ENCODE peak calls at places on chromosomes 2 and 18, in five cellular contexts. X is OCI-LY7; G is colonic mucosa; B is CD4-positive, alpha-beta memory T cell; N is brain microvascular endothelial cell. P is an unnamed sample.
A peak's percentile ranks its signal among the peaks of the same experiment; 100 is the strongest.

GRCh38 chr2:190649798-190650390 is 1.0 kb downstream of the NAB1 start:
- DNase-seq in G (peak; percentile 31), N (no peak), X (peak; percentile 18), B (no peak), P (no peak)

GRCh38 chr2:47043142-47043890 is 111.8 kb downstream of the STPG4 start:
- DNase-seq in N (peak; percentile 94), X (no peak), B (no peak), G (no peak), P (peak; percentile 66)

GRCh38 chr2:130261970-130262760 is 63.9 kb upstream of the TUBA3E start:
- DNase-seq in B (no peak), G (no peak), N (no peak), X (no peak), P (no peak)

GRCh38 chr18:54774971-54775665 is 53.2 kb upstream of the RAB27B start:
- DNase-seq in B (no peak), X (no peak), N (no peak), G (no peak), P (no peak)

GRCh38 chr18:75408554-75409506 is 18.7 kb downstream of the SMIM21 start:
- DNase-seq in X (no peak), N (peak; percentile 97), G (no peak), B (no peak), P (peak; percentile 92)

GRCh38 chr2:57330447-57330846 is 716.2 kb upstream of the VRK2 start:
- DNase-seq in B (no peak), N (no peak), X (no peak), G (no peak), P (no peak)

GRCh38 chr2:205769494-205769848 is 87.2 kb downstream of the NRP2 start:
- DNase-seq in B (no peak), G (no peak), X (no peak), N (peak; percentile 69), P (no peak)

GRCh38 chr2:11863513-11864328 is 117.3 kb downstream of the LPIN1 start:
- DNase-seq in N (peak; percentile 88), B (peak; percentile 67), G (peak; percentile 68), X (peak; percentile 74), P (peak; percentile 54)

GRCh38 chr2:117785740-117786139 is 28.8 kb upstream of the DDX18 start:
- DNase-seq in N (peak; percentile 58), X (peak; percentile 73), G (peak; percentile 41), B (peak; percentile 37), P (no peak)

GRCh38 chr2:9139491-9140443 is 66.8 kb upstream of the ASAP2 start:
- DNase-seq in G (peak; percentile 92), X (peak; percentile 64), B (no peak), N (peak; percentile 59), P (no peak)

GRCh38 chr2:209425082-209426071 is 1.5 kb downstream of the MAP2 start:
- DNase-seq in N (peak; percentile 44), X (no peak), G (no peak), B (no peak), P (no peak)

GRCh38 chr2:199055336-199055735 is 402.4 kb downstream of the SATB2 start:
- DNase-seq in N (no peak), X (no peak), B (no peak), G (no peak), P (no peak)

GRCh38 chr2:28360742-28361293 is 31.8 kb upstream of the FOSL2 start:
- DNase-seq in B (no peak), X (no peak), G (no peak), N (peak; percentile 74), P (no peak)

GRCh38 chr2:217901826-217902225 is 101.0 kb downstream of the TNS1 start:
- DNase-seq in B (no peak), N (peak; percentile 48), X (no peak), G (no peak), P (no peak)

GRCh38 chr2:241507430-241508239 is 749 bp downstream of the STK25 start:
- DNase-seq in X (peak; percentile 36), N (no peak), B (peak; percentile 50), G (no peak), P (no peak)

GRCh38 chr2:54341656-54342055 is 85.6 kb upstream of the TSPYL6 start:
- DNase-seq in B (no peak), G (no peak), N (no peak), X (peak; percentile 26), P (no peak)

GRCh38 chr2:54336136-54336976 is 80.3 kb upstream of the TSPYL6 start:
- DNase-seq in G (no peak), B (no peak), X (no peak), N (peak; percentile 36), P (peak; percentile 96)

GRCh38 chr2:54331095-54331835 is 75.2 kb upstream of the TSPYL6 start:
- DNase-seq in B (no peak), G (no peak), N (no peak), X (peak; percentile 45), P (no peak)

GRCh38 chr2:54332386-54332785 is 76.4 kb upstream of the TSPYL6 start:
- DNase-seq in G (no peak), X (no peak), N (no peak), B (no peak), P (no peak)

DNA sequence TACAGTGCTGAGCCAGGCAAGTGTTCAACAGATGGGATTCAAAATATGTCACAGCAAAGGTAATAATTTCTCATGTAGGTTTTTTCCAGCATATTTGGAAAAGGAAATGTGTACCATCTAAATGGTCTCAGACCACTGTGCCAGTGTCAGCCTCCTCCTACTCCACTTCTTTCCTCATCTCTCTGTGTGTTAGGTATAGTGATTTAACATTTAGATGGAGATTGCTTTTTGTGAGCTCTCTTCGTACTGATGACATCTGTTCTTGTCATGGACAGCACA is 80.9 kb upstream of the TSPYL6 start:
- DNase-seq in G (no peak), B (no peak), N (no peak), X (no peak), P (no peak)
- H3K4me3 ChIP-seq in G (no peak overlapping the region), B (no peak overlapping the region), N (no peak overlapping the region), X (no peak overlapping the region), P (no peak overlapping the region)

DNA sequence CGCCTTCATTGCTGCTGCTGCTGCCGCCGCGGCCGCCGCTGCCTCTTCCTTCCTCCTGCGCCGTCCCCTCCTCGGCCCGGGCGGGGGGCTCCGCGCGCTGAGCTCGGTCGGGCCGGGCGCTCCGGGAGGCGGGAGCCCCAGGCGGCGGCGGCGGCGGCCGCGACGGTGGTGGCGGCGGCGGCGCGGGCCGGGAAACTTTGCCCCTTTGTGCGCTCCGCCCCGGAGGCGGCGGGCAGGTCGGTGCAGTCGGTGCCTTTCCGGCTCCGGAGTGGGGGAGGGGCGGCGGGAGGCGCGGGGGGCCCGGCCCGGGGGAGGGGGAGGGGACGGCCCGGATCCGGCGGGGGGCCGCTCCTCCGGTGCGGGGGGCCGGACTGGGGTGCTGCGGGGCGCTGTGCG is 210 bp downstream of the TET3 start:
- DNase-seq in N (no peak), X (no peak), B (peak; percentile 77), G (peak; percentile 81), P (no peak)
- H3K4me3 ChIP-seq in N (peak overlapping the region; percentile 43), X (peak overlapping the region; percentile 66), B (no peak overlapping the region), G (peak overlapping the region; percentile 47), P (peak overlapping the region; percentile 54)

DNA sequence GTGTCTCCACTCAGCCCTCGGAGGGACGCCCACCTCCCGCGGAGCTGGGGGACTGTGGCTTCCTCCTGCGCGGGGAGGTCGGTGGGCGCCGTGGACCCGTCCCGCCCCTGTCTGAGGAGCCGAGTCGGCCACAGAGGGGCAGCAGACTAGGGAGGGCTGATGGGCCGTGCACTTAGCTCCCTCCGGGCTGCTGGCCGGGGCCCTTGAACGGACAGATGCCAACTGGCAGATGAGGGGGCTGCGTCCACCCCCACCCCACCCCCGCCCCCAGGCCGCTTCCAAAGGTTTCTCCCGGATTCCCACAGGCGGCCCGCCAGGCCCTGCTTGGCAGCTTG is 10.4 kb upstream of the UBE2F start:
- DNase-seq in X (no peak), B (no peak), G (no peak), N (no peak), P (no peak)
- H3K4me3 ChIP-seq in X (no peak overlapping the region), B (no peak overlapping the region), G (no peak overlapping the region), N (peak overlapping the region; percentile 20), P (no peak overlapping the region)

DNA sequence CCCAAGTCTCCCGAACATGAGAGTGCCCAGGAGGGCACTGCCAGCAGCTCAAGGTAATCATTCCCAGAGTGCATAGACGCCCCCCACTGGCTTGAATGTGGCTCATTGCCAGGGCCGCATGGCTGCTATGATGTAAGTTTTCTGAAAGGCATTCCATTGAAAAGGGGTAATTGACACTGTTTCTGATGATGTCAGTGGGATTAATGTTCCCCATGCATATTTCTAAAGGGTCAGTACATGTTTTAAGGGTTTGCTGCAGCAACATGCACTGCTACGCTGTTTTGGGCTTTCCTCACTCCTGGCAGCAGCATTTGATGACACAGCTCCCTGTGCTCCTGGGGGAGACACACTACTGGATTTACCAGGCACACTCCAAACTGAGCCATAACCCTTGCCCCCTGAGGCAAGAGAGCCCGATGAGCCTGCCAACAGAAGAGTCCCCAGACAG is 36.7 kb downstream of the KIAA2012 start:
- DNase-seq in B (no peak), G (peak; percentile 21), N (peak; percentile 45), X (peak; percentile 15), P (peak; percentile 31)
- H3K4me3 ChIP-seq in B (no peak overlapping the region), G (no peak overlapping the region), N (no peak overlapping the region), X (no peak overlapping the region), P (no peak overlapping the region)

DNA sequence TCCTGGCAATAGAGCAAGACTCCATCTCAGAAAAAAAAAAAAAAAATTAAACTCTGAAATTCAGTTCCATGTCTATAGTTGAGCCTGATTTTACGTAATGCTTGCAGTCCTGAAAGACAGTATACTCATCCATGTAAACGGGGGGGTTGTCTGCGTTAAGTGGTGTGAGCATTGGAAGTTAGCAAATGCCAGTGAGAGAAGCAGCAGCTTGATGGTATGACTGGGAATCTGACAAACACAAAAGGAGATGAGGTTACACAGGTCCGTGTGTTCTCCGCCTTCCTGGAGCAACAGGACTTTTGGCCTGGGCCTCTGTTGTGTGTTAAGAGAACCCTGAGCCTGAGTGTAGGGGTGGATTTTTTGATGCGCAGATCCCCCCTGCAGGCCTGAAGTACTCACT is 82.9 kb downstream of the PRKCE start:
- DNase-seq in N (no peak), B (no peak), X (no peak), G (no peak), P (no peak)
- H3K4me3 ChIP-seq in N (no peak overlapping the region), B (no peak overlapping the region), X (no peak overlapping the region), G (no peak overlapping the region), P (no peak overlapping the region)

GRCh38 chr2:109624339-109624738 is 10.2 kb downstream of the SOWAHC start:
- DNase-seq in B (no peak), N (no peak), G (no peak), X (no peak), P (no peak)
- H3K4me3 ChIP-seq in B (no peak overlapping the region), N (no peak overlapping the region), G (no peak overlapping the region), X (no peak overlapping the region), P (no peak overlapping the region)